ENCODE peak calls at places on chromosome 7, in seven cellular contexts. One of them, this sample, is unnamed. For H3K4me1, the result is how much of the 10 kb centered on the place peaks cover.

GRCh38 chr7:132080967-132081668 is 495.2 kb downstream of the PLXNA4 start:
- DNase-seq in endothelial cell of umbilical vein: no peak
- DNase-seq in HepG2: no peak
- DNase-seq in GM23248: peak
- DNase-seq in PC-3: no peak
- DNase-seq in hepatocyte: peak
- DNase-seq in mammary epithelial cell: no peak
- DNase-seq in this sample: no peak

GRCh38 chr7:80047032-80047431 is 87.6 kb upstream of the GNAI1 start:
- DNase-seq in endothelial cell of umbilical vein: no peak
- DNase-seq in HepG2: no peak
- DNase-seq in GM23248: no peak
- DNase-seq in PC-3: no peak
- DNase-seq in hepatocyte: no peak
- DNase-seq in mammary epithelial cell: no peak
- DNase-seq in this sample: no peak

GRCh38 chr7:69363131-69363530 is 235.1 kb upstream of the AUTS2 start:
- DNase-seq in endothelial cell of umbilical vein: no peak
- DNase-seq in HepG2: no peak
- DNase-seq in GM23248: no peak
- DNase-seq in PC-3: no peak
- DNase-seq in hepatocyte: no peak
- DNase-seq in mammary epithelial cell: no peak
- DNase-seq in this sample: no peak

GRCh38 chr7:70647801-70648491 is 484.0 kb upstream of the GALNT17 start:
- DNase-seq in endothelial cell of umbilical vein: no peak
- DNase-seq in HepG2: no peak
- DNase-seq in GM23248: peak
- DNase-seq in PC-3: no peak
- DNase-seq in hepatocyte: no peak
- DNase-seq in mammary epithelial cell: peak
- DNase-seq in this sample: no peak

GRCh38 chr7:128215281-128215680 is 25.8 kb upstream of the LEP start:
- DNase-seq in endothelial cell of umbilical vein: no peak
- DNase-seq in HepG2: no peak
- DNase-seq in GM23248: peak
- DNase-seq in PC-3: peak
- DNase-seq in hepatocyte: no peak
- DNase-seq in mammary epithelial cell: peak
- DNase-seq in this sample: no peak

GRCh38 chr7:34036069-34036920 is 131.0 kb downstream of the BMPER start:
- DNase-seq in endothelial cell of umbilical vein: peak
- DNase-seq in HepG2: peak
- DNase-seq in GM23248: no peak
- DNase-seq in PC-3: no peak
- DNase-seq in hepatocyte: peak
- DNase-seq in mammary epithelial cell: no peak
- DNase-seq in this sample: peak

GRCh38 chr7:65239707-65240352 is 133.8 kb upstream of the ZNF92 start:
- DNase-seq in endothelial cell of umbilical vein: peak
- DNase-seq in HepG2: peak
- DNase-seq in GM23248: peak
- DNase-seq in PC-3: peak
- DNase-seq in hepatocyte: peak
- DNase-seq in mammary epithelial cell: peak
- DNase-seq in this sample: peak

GRCh38 chr7:24284699-24285506 is 913 bp downstream of the NPY start:
- DNase-seq in endothelial cell of umbilical vein: no peak
- DNase-seq in HepG2: no peak
- DNase-seq in GM23248: no peak
- DNase-seq in PC-3: no peak
- DNase-seq in hepatocyte: peak
- DNase-seq in mammary epithelial cell: no peak
- DNase-seq in this sample: no peak

GRCh38 chr7:35736725-35737124 is 41.8 kb upstream of the HERPUD2 start:
- DNase-seq in endothelial cell of umbilical vein: no peak
- DNase-seq in HepG2: peak
- DNase-seq in GM23248: peak
- DNase-seq in PC-3: peak
- DNase-seq in hepatocyte: peak
- DNase-seq in mammary epithelial cell: peak
- DNase-seq in this sample: no peak

GRCh38 chr7:52026140-52026539 is 709.5 kb upstream of the COBL start:
- DNase-seq in endothelial cell of umbilical vein: no peak
- DNase-seq in HepG2: no peak
- DNase-seq in GM23248: no peak
- DNase-seq in PC-3: no peak
- DNase-seq in hepatocyte: no peak
- DNase-seq in mammary epithelial cell: no peak
- DNase-seq in this sample: no peak

GRCh38 chr7:52030722-52031121 is 714.1 kb upstream of the COBL start:
- DNase-seq in endothelial cell of umbilical vein: no peak
- DNase-seq in HepG2: no peak
- DNase-seq in GM23248: no peak
- DNase-seq in PC-3: no peak
- DNase-seq in hepatocyte: no peak
- DNase-seq in mammary epithelial cell: no peak
- DNase-seq in this sample: no peak
- H3K4me3 ChIP-seq in endothelial cell of umbilical vein: no peak
- H3K4me3 ChIP-seq in HepG2: no peak
- H3K4me3 ChIP-seq in GM23248: no peak
- H3K4me3 ChIP-seq in PC-3: no peak
- H3K4me3 ChIP-seq in hepatocyte: no peak
- H3K4me3 ChIP-seq in mammary epithelial cell: no peak
- H3K4me3 ChIP-seq in this sample: no peak

DNA sequence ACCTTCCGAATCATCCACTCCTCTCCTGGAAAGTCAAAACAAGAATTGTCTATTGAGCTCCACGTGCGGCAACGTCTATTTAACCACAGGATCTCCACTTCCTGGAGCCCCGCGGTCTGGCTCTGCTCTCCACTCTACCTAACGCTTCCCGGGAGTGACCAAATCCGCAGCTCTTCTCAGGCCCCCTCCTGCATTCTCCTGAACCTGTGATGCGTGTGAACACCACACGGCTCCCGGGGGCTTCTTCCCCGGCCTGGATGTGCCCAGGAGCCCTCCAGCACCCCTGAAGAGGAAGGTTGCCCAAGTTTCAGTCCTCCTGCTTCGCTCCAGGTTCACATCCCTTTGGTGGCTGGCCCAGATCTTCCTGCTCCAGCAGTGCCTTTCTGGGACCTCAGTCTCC is 7.2 kb downstream of the ZNF467 start:
- DNase-seq in endothelial cell of umbilical vein: no peak
- DNase-seq in HepG2: no peak
- DNase-seq in GM23248: no peak
- DNase-seq in PC-3: no peak
- DNase-seq in hepatocyte: no peak
- DNase-seq in mammary epithelial cell: no peak
- DNase-seq in this sample: no peak
- TF ChIP-seq EZH2 in endothelial cell of umbilical vein: no peak
- TF ChIP-seq EZH2 in HepG2: no peak
- TF ChIP-seq EZH2 in GM23248: no peak
- TF ChIP-seq EZH2 in PC-3: no peak
- TF ChIP-seq EZH2 in hepatocyte: no peak
- TF ChIP-seq EZH2 in mammary epithelial cell: no peak
- TF ChIP-seq EZH2 in this sample: no peak

DNA sequence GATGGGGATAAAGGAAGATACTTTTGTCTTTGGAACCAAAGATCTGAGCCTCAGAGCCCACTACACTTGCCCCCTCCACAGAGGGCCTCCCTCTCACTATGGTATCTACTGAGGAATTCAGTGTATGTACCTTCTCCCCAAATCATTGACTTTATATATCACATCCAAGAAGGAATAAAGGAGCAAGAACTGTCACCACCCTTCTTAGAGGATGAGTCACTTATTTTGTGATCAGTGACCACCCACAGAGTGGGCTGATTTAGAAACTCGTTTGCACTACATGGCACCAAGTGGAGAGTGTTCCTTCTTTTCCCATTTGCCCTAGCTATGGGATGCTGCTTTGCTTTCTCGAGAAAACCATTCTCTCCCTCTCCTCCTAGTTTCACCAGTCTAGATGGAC is 5.7 kb downstream of the TMEM243 start:
- DNase-seq in endothelial cell of umbilical vein: no peak
- DNase-seq in HepG2: no peak
- DNase-seq in GM23248: peak
- DNase-seq in PC-3: no peak
- DNase-seq in hepatocyte: no peak
- DNase-seq in mammary epithelial cell: no peak
- DNase-seq in this sample: peak
- H3K4me1 ChIP-seq in endothelial cell of umbilical vein: under half
- H3K4me1 ChIP-seq in HepG2: under half
- H3K4me1 ChIP-seq in GM23248: under half
- H3K4me1 ChIP-seq in PC-3: under half
- H3K4me1 ChIP-seq in hepatocyte: under half
- H3K4me1 ChIP-seq in mammary epithelial cell: under half
- H3K4me1 ChIP-seq in this sample: under half

GRCh38 chr7:99437946-99438572 is 539 bp downstream of the PTCD1 start:
- DNase-seq in endothelial cell of umbilical vein: no peak
- DNase-seq in HepG2: no peak
- DNase-seq in GM23248: peak
- DNase-seq in PC-3: no peak
- DNase-seq in hepatocyte: peak
- DNase-seq in mammary epithelial cell: no peak
- DNase-seq in this sample: no peak

GRCh38 chr7:99438573-99439480 is at the start of the genes CPSF4 and PTCD1:
- DNase-seq in endothelial cell of umbilical vein: peak
- DNase-seq in HepG2: peak
- DNase-seq in GM23248: peak
- DNase-seq in PC-3: peak
- DNase-seq in hepatocyte: peak
- DNase-seq in mammary epithelial cell: peak
- DNase-seq in this sample: peak

GRCh38 chr7:99429756-99430155 is 8.8 kb downstream of the PTCD1 start:
- DNase-seq in endothelial cell of umbilical vein: no peak
- DNase-seq in HepG2: no peak
- DNase-seq in GM23248: no peak
- DNase-seq in PC-3: no peak
- DNase-seq in hepatocyte: no peak
- DNase-seq in mammary epithelial cell: no peak
- DNase-seq in this sample: no peak

GRCh38 chr7:99428972-99429566 is 9.5 kb downstream of the PTCD1 start:
- DNase-seq in endothelial cell of umbilical vein: no peak
- DNase-seq in HepG2: no peak
- DNase-seq in GM23248: no peak
- DNase-seq in PC-3: no peak
- DNase-seq in hepatocyte: no peak
- DNase-seq in mammary epithelial cell: no peak
- DNase-seq in this sample: no peak

DNA sequence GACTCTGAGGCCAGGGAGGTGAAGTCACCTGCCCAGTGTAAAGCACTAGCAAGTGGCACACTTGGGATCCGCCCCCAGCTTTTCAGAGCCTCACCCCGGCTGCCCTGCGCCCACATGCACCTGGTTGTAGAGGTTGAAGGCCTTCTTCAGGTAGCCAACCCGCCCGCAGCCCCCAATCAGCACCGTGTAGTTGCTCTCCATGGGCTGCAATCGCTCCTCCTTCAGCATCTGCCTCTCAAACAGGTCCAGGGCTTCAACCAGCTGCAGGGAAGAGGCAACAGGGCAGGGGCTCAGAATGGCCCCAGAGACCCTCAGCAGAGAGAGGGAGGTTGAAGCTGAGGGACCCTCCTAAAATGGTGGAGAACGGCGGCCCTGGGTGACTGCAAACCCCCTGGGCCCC is 5.4 kb downstream of the PTCD1 start:
- DNase-seq in endothelial cell of umbilical vein: no peak
- DNase-seq in HepG2: no peak
- DNase-seq in GM23248: no peak
- DNase-seq in PC-3: no peak
- DNase-seq in hepatocyte: no peak
- DNase-seq in mammary epithelial cell: no peak
- DNase-seq in this sample: no peak
- H3K4me3 ChIP-seq in endothelial cell of umbilical vein: no peak
- H3K4me3 ChIP-seq in HepG2: no peak
- H3K4me3 ChIP-seq in GM23248: no peak
- H3K4me3 ChIP-seq in PC-3: no peak
- H3K4me3 ChIP-seq in hepatocyte: no peak
- H3K4me3 ChIP-seq in mammary epithelial cell: no peak
- H3K4me3 ChIP-seq in this sample: no peak

This sample was measured in A673.